ENCODE peak calls at places on chromosome 9, in nine cellular contexts. Z, W, Q, S, I, H, V, M and A are unnamed samples.

GRCh38 chr9:117917873-117918272 is 213.7 kb downstream of the TLR4 start:
- DNase-seq in H (no peak), Z (no peak), V (no peak), S (no peak), I (no peak), M (no peak), W (no peak), Q (no peak), A (no peak)

GRCh38 chr9:37987467-37987981 is 81.5 kb downstream of the SHB start:
- DNase-seq in H (no peak), M (no peak), V (no peak), Q (no peak), S (peak), I (no peak), Z (no peak), W (no peak), A (no peak)

GRCh38 chr9:15268796-15269195 is 38.2 kb downstream of the TTC39B start:
- DNase-seq in V (no peak), Q (no peak), M (no peak), S (no peak), Z (no peak), W (no peak), I (no peak), H (no peak), A (no peak)

GRCh38 chr9:128627127-128627715 is 29.4 kb downstream of the DYNC2I2 start:
- DNase-seq in Q (no peak), W (no peak), S (no peak), Z (no peak), M (no peak), H (peak), I (no peak), V (no peak), A (no peak)

GRCh38 chr9:96484521-96484931 is 34.6 kb downstream of the HABP4 start:
- DNase-seq in H (no peak), S (no peak), I (no peak), V (no peak), M (no peak), W (no peak), Z (peak), Q (no peak), A (no peak)

GRCh38 chr9:104367507-104367906 is 136.6 kb upstream of the OR13F1 start:
- DNase-seq in V (peak), Q (no peak), I (no peak), H (no peak), Z (no peak), S (no peak), W (no peak), M (no peak), A (no peak)

GRCh38 chr9:9764821-9765220 is 848.0 kb downstream of the PTPRD start:
- DNase-seq in M (no peak), V (no peak), H (no peak), S (no peak), Z (no peak), I (no peak), W (no peak), Q (no peak), A (no peak)

GRCh38 chr9:114316605-114317230 is 6.2 kb upstream of the ORM1 start:
- DNase-seq in Q (no peak), V (no peak), H (no peak), Z (no peak), I (no peak), W (no peak), S (peak), M (no peak), A (no peak)

GRCh38 chr9:115034801-115035200 is 83.2 kb downstream of the TNC start:
- DNase-seq in M (no peak), H (no peak), I (peak), S (no peak), Z (no peak), W (no peak), V (peak), Q (no peak), A (no peak)

GRCh38 chr9:80175286-80175906 is 603.6 kb downstream of the TLE4 start:
- DNase-seq in H (no peak), I (peak), Q (peak), Z (peak), V (peak), S (no peak), M (no peak), W (no peak), A (no peak)

GRCh38 chr9:128555180-128555721 is 2.9 kb downstream of the SPTAN1 start:
- DNase-seq in Z (no peak), W (no peak), I (peak), Q (no peak), H (no peak), V (peak), S (no peak), M (no peak), A (no peak)

GRCh38 chr9:33170464-33171156 is 3.5 kb upstream of the B4GALT1 start:
- DNase-seq in W (peak), S (peak), M (no peak), I (peak), V (peak), Q (no peak), Z (peak), H (no peak), A (no peak)

GRCh38 chr9:93456504-93456903 is 3.1 kb upstream of the FAM120AOS start:
- DNase-seq in H (no peak), Q (no peak), I (no peak), W (no peak), V (no peak), Z (peak), S (no peak), M (no peak), A (no peak)

GRCh38 chr9:89249001-89249400 is 62.0 kb upstream of the CKS2 start:
- DNase-seq in I (no peak), W (no peak), V (no peak), M (no peak), S (no peak), H (no peak), Z (no peak), Q (no peak), A (no peak)

GRCh38 chr9:3912260-3912659 is 386.5 kb upstream of the RFX3 start:
- DNase-seq in V (peak), W (no peak), I (no peak), Z (no peak), S (no peak), M (no peak), Q (no peak), H (no peak), A (no peak)

GRCh38 chr9:89137548-89138462 is 40.8 kb downstream of the SHC3 start:
- DNase-seq in V (peak), S (peak), H (peak), M (no peak), Z (no peak), Q (peak), W (no peak), I (peak), A (no peak)

GRCh38 chr9:120532475-120532874 is 47.5 kb downstream of the CDK5RAP2 start:
- DNase-seq in Q (no peak), M (no peak), S (no peak), W (no peak), V (peak), H (no peak), I (peak), Z (no peak), A (no peak)

GRCh38 chr9:27385606-27386005 is 88.7 kb upstream of the EQTN start:
- DNase-seq in S (no peak), V (no peak), W (no peak), Z (no peak), Q (no peak), M (no peak), I (no peak), H (no peak), A (no peak)

GRCh38 chr9:134568756-134569155 is 72.8 kb upstream of the COL5A1 start:
- DNase-seq in S (no peak), I (peak), V (no peak), W (no peak), H (no peak), M (no peak), Q (no peak), Z (no peak), A (no peak)

GRCh38 chr9:98810106-98810840 is 2.8 kb downstream of the GALNT12 start:
- DNase-seq in V (peak), S (no peak), Q (no peak), W (no peak), M (no peak), H (no peak), I (peak), Z (no peak), A (no peak)

GRCh38 chr9:101354143-101354764 is 30.6 kb downstream of the BAAT start:
- DNase-seq in W (no peak), S (no peak), Q (no peak), I (no peak), Z (no peak), H (no peak), V (no peak), M (no peak), A (no peak)

GRCh38 chr9:81388831-81389230 is 300.5 kb downstream of the TLE1 start:
- DNase-seq in H (no peak), I (no peak), M (no peak), Z (no peak), Q (no peak), S (no peak), V (no peak), W (no peak), A (no peak)

GRCh38 chr9:6779417-6780241 is 21.9 kb downstream of the KDM4C start:
- DNase-seq in V (peak), H (no peak), S (no peak), W (no peak), Q (no peak), M (no peak), Z (no peak), I (peak), A (no peak)

GRCh38 chr9:111467778-111468367 is 16.3 kb downstream of the ECPAS start:
- DNase-seq in Q (no peak), V (no peak), Z (no peak), M (no peak), H (no peak), W (no peak), I (no peak), S (no peak), A (no peak)

GRCh38 chr9:34246453-34246852 is 67.6 kb downstream of the UBAP1 start:
- DNase-seq in W (no peak), V (no peak), S (no peak), H (no peak), Q (no peak), Z (no peak), I (no peak), M (no peak), A (no peak)

GRCh38 chr9:116924462-116925110 is 237.5 kb downstream of the TRIM32 start:
- DNase-seq in S (no peak), V (no peak), I (no peak), M (no peak), W (no peak), Q (no peak), Z (no peak), H (no peak), A (no peak)

GRCh38 chr9:137757613-137758029 is 120.0 kb upstream of the CACNA1B start:
- DNase-seq in Z (no peak), S (peak), M (no peak), Q (no peak), W (no peak), V (peak), H (no peak), I (peak), A (no peak)

DNA sequence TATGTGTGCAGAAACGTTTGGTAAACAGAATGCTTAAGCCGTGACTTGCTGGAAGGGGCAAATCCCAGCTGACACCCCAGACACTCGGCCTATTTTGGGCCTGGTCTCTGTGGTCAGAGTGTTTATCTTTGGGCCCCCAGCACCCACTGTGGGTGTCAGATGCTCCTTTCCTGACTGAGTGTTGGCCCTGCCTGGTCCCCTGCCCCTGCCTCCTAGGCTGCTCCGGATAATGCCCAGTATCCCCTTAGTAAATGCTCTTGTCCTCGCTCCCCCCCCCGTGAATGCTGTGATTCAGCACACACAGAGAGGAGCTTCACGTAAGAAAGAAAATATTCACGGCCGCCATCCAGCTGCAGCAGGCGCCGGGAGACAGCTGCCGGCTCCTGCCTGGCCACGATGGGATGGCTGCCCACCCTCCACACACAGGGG is 11.3 kb upstream of the ANGPTL2 start:
- DNase-seq in Z (no peak), V (peak), M (no peak), Q (no peak), I (peak), S (peak), W (no peak), H (peak), A (no peak)
- TF ChIP-seq CTCF in Z (no peak), V (no peak), M (no peak), Q (no peak), I (no peak), S (no peak), W (no peak), H (no peak), A (no peak)

GRCh38 chr9:121598167-121599000 is 53.0 kb upstream of the DAB2IP start:
- DNase-seq in Q (no peak), V (peak), S (peak), W (peak), H (no peak), I (peak), M (no peak), Z (no peak), A (no peak)
- TF ChIP-seq CTCF in Q (no peak), V (no peak), S (peak), W (no peak), H (no peak), I (peak), M (no peak), Z (no peak), A (no peak)

DNA sequence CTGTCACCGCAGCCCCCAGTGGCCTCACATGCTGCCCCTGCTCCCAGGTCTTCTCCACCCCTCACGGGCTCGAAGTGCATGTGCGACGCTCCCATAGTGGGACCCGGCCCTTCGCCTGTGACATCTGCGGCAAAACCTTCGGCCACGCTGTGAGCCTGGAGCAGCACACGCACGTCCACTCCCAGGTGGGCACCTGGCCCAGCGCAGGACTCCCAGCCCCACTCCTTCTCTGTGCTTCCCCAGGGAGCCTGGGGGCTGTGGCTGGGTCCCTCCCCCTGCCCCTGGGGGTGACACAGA is 10.5 kb downstream of the GFI1B start:
- DNase-seq in H (no peak), Z (no peak), I (no peak), W (no peak), V (no peak), S (peak), Q (no peak), M (no peak), A (no peak)
- TF ChIP-seq CTCF in H (no peak), Z (no peak), I (no peak), W (no peak), V (no peak), S (no peak), Q (no peak), M (no peak), A (no peak)

DNA sequence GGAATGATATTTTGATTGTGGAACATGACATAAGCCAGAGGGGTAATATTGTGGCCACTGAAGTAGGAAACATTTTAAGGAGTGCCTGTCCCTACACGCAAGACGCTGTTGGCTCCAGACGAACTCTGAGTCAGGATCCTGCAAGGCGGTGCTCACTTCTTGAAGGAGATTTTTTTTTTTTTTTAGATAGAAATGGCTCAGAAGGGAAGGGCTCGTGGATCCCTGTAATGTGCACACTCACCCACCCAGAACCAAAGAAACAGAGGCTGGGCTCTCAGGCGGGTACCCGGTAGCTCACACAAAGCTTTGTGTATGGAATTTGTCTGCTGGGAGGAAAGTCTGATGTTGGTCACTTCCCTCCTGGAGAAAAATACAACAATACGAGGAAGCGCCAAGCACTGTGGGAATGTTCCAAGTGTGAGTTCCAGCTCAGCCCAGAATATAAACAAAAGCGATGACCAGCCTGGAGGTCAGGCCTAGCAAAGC is 25.7 kb downstream of the RAPGEF1 start:
- DNase-seq in S (no peak), W (no peak), Z (no peak), V (peak), Q (no peak), I (peak), H (no peak), M (no peak), A (no peak)
- TF ChIP-seq CTCF in S (no peak), W (no peak), Z (no peak), V (no peak), Q (no peak), I (no peak), H (no peak), M (no peak), A (no peak)